ENCODE peak calls at places on chromosomes 12 and 14, in nine cellular contexts. One of them, this sample, is unnamed. For H3K9me3, the result is how much of the 10 kb centered on the place peaks cover.

GRCh38 chr14:23137221-23138172 is 18.4 kb upstream of the CEBPE start:
- DNase-seq in effector memory CD4-positive, alpha-beta T cell: no peak
- DNase-seq in right atrium auricular region: no peak
- DNase-seq in mucosa of descending colon: no peak
- DNase-seq in upper lobe of right lung: no peak
- DNase-seq in prostate gland: peak
- DNase-seq in CD8-positive, alpha-beta memory T cell: no peak
- DNase-seq in endothelial cell of umbilical vein: no peak
- DNase-seq in fibroblast of lung: no peak
- DNase-seq in this sample: no peak

GRCh38 chr12:22396253-22396652 is 61.7 kb upstream of the ST8SIA1 start:
- DNase-seq in endothelial cell of umbilical vein: no peak
- DNase-seq in fibroblast of lung: no peak
- DNase-seq in CD8-positive, alpha-beta memory T cell: no peak
- DNase-seq in upper lobe of right lung: no peak
- DNase-seq in mucosa of descending colon: no peak
- DNase-seq in prostate gland: no peak
- DNase-seq in effector memory CD4-positive, alpha-beta T cell: peak
- DNase-seq in right atrium auricular region: no peak
- DNase-seq in this sample: no peak

GRCh38 chr14:30559638-30560071 is 697 bp downstream of the G2E3 start:
- DNase-seq in effector memory CD4-positive, alpha-beta T cell: no peak
- DNase-seq in fibroblast of lung: peak
- DNase-seq in right atrium auricular region: no peak
- DNase-seq in prostate gland: no peak
- DNase-seq in mucosa of descending colon: no peak
- DNase-seq in endothelial cell of umbilical vein: peak
- DNase-seq in upper lobe of right lung: no peak
- DNase-seq in CD8-positive, alpha-beta memory T cell: no peak
- DNase-seq in this sample: no peak

GRCh38 chr12:47964102-47964723 is 817 bp downstream of the TMEM106C start:
- DNase-seq in upper lobe of right lung: no peak
- DNase-seq in right atrium auricular region: peak
- DNase-seq in CD8-positive, alpha-beta memory T cell: no peak
- DNase-seq in mucosa of descending colon: peak
- DNase-seq in endothelial cell of umbilical vein: peak
- DNase-seq in effector memory CD4-positive, alpha-beta T cell: no peak
- DNase-seq in fibroblast of lung: no peak
- DNase-seq in prostate gland: peak
- DNase-seq in this sample: peak

GRCh38 chr12:89863968-89864367 is 155.3 kb upstream of the ATP2B1 start:
- DNase-seq in right atrium auricular region: no peak
- DNase-seq in prostate gland: no peak
- DNase-seq in CD8-positive, alpha-beta memory T cell: no peak
- DNase-seq in endothelial cell of umbilical vein: peak
- DNase-seq in upper lobe of right lung: no peak
- DNase-seq in fibroblast of lung: no peak
- DNase-seq in mucosa of descending colon: no peak
- DNase-seq in effector memory CD4-positive, alpha-beta T cell: no peak
- DNase-seq in this sample: no peak

GRCh38 chr14:65334765-65335411 is 77.6 kb upstream of the FUT8 start:
- DNase-seq in CD8-positive, alpha-beta memory T cell: no peak
- DNase-seq in prostate gland: no peak
- DNase-seq in upper lobe of right lung: no peak
- DNase-seq in right atrium auricular region: no peak
- DNase-seq in endothelial cell of umbilical vein: no peak
- DNase-seq in mucosa of descending colon: no peak
- DNase-seq in fibroblast of lung: no peak
- DNase-seq in effector memory CD4-positive, alpha-beta T cell: no peak
- DNase-seq in this sample: peak

GRCh38 chr12:459430-460258 is at the start of gene B4GALNT3:
- DNase-seq in prostate gland: peak
- DNase-seq in CD8-positive, alpha-beta memory T cell: peak
- DNase-seq in fibroblast of lung: no peak
- DNase-seq in endothelial cell of umbilical vein: no peak
- DNase-seq in right atrium auricular region: peak
- DNase-seq in upper lobe of right lung: peak
- DNase-seq in effector memory CD4-positive, alpha-beta T cell: peak
- DNase-seq in mucosa of descending colon: peak
- DNase-seq in this sample: peak

GRCh38 chr12:124010687-124011086 is 37.7 kb downstream of the ZNF664 start:
- DNase-seq in endothelial cell of umbilical vein: no peak
- DNase-seq in right atrium auricular region: no peak
- DNase-seq in CD8-positive, alpha-beta memory T cell: no peak
- DNase-seq in upper lobe of right lung: no peak
- DNase-seq in effector memory CD4-positive, alpha-beta T cell: no peak
- DNase-seq in prostate gland: no peak
- DNase-seq in mucosa of descending colon: no peak
- DNase-seq in fibroblast of lung: no peak
- DNase-seq in this sample: no peak

GRCh38 chr12:130956009-130956408 is 2.3 kb downstream of the ADGRD1 start:
- DNase-seq in mucosa of descending colon: no peak
- DNase-seq in fibroblast of lung: no peak
- DNase-seq in endothelial cell of umbilical vein: no peak
- DNase-seq in effector memory CD4-positive, alpha-beta T cell: no peak
- DNase-seq in prostate gland: no peak
- DNase-seq in upper lobe of right lung: no peak
- DNase-seq in right atrium auricular region: no peak
- DNase-seq in CD8-positive, alpha-beta memory T cell: no peak
- DNase-seq in this sample: no peak

GRCh38 chr14:31843361-31844091 is 233.6 kb upstream of the ARHGAP5 start:
- DNase-seq in upper lobe of right lung: no peak
- DNase-seq in prostate gland: no peak
- DNase-seq in mucosa of descending colon: no peak
- DNase-seq in right atrium auricular region: no peak
- DNase-seq in CD8-positive, alpha-beta memory T cell: no peak
- DNase-seq in endothelial cell of umbilical vein: peak
- DNase-seq in effector memory CD4-positive, alpha-beta T cell: no peak
- DNase-seq in fibroblast of lung: no peak
- DNase-seq in this sample: peak

GRCh38 chr14:22613091-22613695 is 15.1 kb downstream of the ABHD4 start:
- DNase-seq in endothelial cell of umbilical vein: peak
- DNase-seq in right atrium auricular region: no peak
- DNase-seq in upper lobe of right lung: no peak
- DNase-seq in effector memory CD4-positive, alpha-beta T cell: no peak
- DNase-seq in fibroblast of lung: no peak
- DNase-seq in CD8-positive, alpha-beta memory T cell: no peak
- DNase-seq in mucosa of descending colon: no peak
- DNase-seq in prostate gland: no peak
- DNase-seq in this sample: peak

GRCh38 chr12:55983229-55983849 is 9.5 kb downstream of the RAB5B start:
- DNase-seq in mucosa of descending colon: no peak
- DNase-seq in effector memory CD4-positive, alpha-beta T cell: no peak
- DNase-seq in right atrium auricular region: no peak
- DNase-seq in fibroblast of lung: no peak
- DNase-seq in endothelial cell of umbilical vein: no peak
- DNase-seq in upper lobe of right lung: no peak
- DNase-seq in prostate gland: no peak
- DNase-seq in CD8-positive, alpha-beta memory T cell: no peak
- DNase-seq in this sample: no peak

GRCh38 chr12:60194682-60195081 is 598.9 kb downstream of the SLC16A7 start:
- DNase-seq in fibroblast of lung: peak
- DNase-seq in right atrium auricular region: no peak
- DNase-seq in mucosa of descending colon: no peak
- DNase-seq in effector memory CD4-positive, alpha-beta T cell: no peak
- DNase-seq in CD8-positive, alpha-beta memory T cell: no peak
- DNase-seq in endothelial cell of umbilical vein: peak
- DNase-seq in prostate gland: no peak
- DNase-seq in upper lobe of right lung: no peak
- DNase-seq in this sample: no peak

GRCh38 chr12:9761407-9761736 is 671 bp upstream of the CD69 start:
- DNase-seq in fibroblast of lung: no peak
- DNase-seq in prostate gland: no peak
- DNase-seq in mucosa of descending colon: no peak
- DNase-seq in right atrium auricular region: no peak
- DNase-seq in effector memory CD4-positive, alpha-beta T cell: no peak
- DNase-seq in endothelial cell of umbilical vein: no peak
- DNase-seq in upper lobe of right lung: no peak
- DNase-seq in CD8-positive, alpha-beta memory T cell: no peak
- DNase-seq in this sample: no peak

GRCh38 chr12:91608562-91608961 is 425.9 kb upstream of the DCN start:
- DNase-seq in mucosa of descending colon: no peak
- DNase-seq in prostate gland: no peak
- DNase-seq in endothelial cell of umbilical vein: no peak
- DNase-seq in fibroblast of lung: no peak
- DNase-seq in upper lobe of right lung: no peak
- DNase-seq in right atrium auricular region: no peak
- DNase-seq in effector memory CD4-positive, alpha-beta T cell: no peak
- DNase-seq in CD8-positive, alpha-beta memory T cell: no peak
- DNase-seq in this sample: no peak

GRCh38 chr12:93245543-93245942 is 132.2 kb upstream of the NUDT4 start:
- DNase-seq in effector memory CD4-positive, alpha-beta T cell: no peak
- DNase-seq in right atrium auricular region: no peak
- DNase-seq in fibroblast of lung: no peak
- DNase-seq in endothelial cell of umbilical vein: no peak
- DNase-seq in prostate gland: no peak
- DNase-seq in CD8-positive, alpha-beta memory T cell: peak
- DNase-seq in mucosa of descending colon: no peak
- DNase-seq in upper lobe of right lung: no peak
- DNase-seq in this sample: no peak

GRCh38 chr12:84913151-84913550 is 552 bp upstream of the SLC6A15 start:
- DNase-seq in CD8-positive, alpha-beta memory T cell: no peak
- DNase-seq in mucosa of descending colon: no peak
- DNase-seq in endothelial cell of umbilical vein: no peak
- DNase-seq in effector memory CD4-positive, alpha-beta T cell: no peak
- DNase-seq in right atrium auricular region: no peak
- DNase-seq in fibroblast of lung: peak
- DNase-seq in prostate gland: no peak
- DNase-seq in upper lobe of right lung: no peak
- DNase-seq in this sample: no peak

GRCh38 chr12:58931518-58931917 is 11.2 kb upstream of the LRIG3 start:
- DNase-seq in right atrium auricular region: no peak
- DNase-seq in upper lobe of right lung: no peak
- DNase-seq in fibroblast of lung: no peak
- DNase-seq in prostate gland: no peak
- DNase-seq in mucosa of descending colon: no peak
- DNase-seq in endothelial cell of umbilical vein: no peak
- DNase-seq in CD8-positive, alpha-beta memory T cell: no peak
- DNase-seq in effector memory CD4-positive, alpha-beta T cell: no peak
- DNase-seq in this sample: no peak

GRCh38 chr12:30996752-30997151 is 70.2 kb downstream of the TSPAN11 start:
- DNase-seq in prostate gland: no peak
- DNase-seq in endothelial cell of umbilical vein: no peak
- DNase-seq in CD8-positive, alpha-beta memory T cell: no peak
- DNase-seq in upper lobe of right lung: no peak
- DNase-seq in mucosa of descending colon: no peak
- DNase-seq in right atrium auricular region: no peak
- DNase-seq in fibroblast of lung: peak
- DNase-seq in effector memory CD4-positive, alpha-beta T cell: no peak
- DNase-seq in this sample: no peak

GRCh38 chr12:34604631-34605509 is 582.6 kb downstream of the ALG10 start:
- DNase-seq in CD8-positive, alpha-beta memory T cell: no peak
- DNase-seq in upper lobe of right lung: peak
- DNase-seq in prostate gland: no peak
- DNase-seq in mucosa of descending colon: peak
- DNase-seq in endothelial cell of umbilical vein: no peak
- DNase-seq in fibroblast of lung: no peak
- DNase-seq in right atrium auricular region: no peak
- DNase-seq in effector memory CD4-positive, alpha-beta T cell: no peak
- DNase-seq in this sample: no peak
- H3K9me3 ChIP-seq in CD8-positive, alpha-beta memory T cell: under half
- H3K9me3 ChIP-seq in upper lobe of right lung: under half
- H3K9me3 ChIP-seq in prostate gland: under half
- H3K9me3 ChIP-seq in mucosa of descending colon: half or more
- H3K9me3 ChIP-seq in endothelial cell of umbilical vein: under half
- H3K9me3 ChIP-seq in fibroblast of lung: under half
- H3K9me3 ChIP-seq in right atrium auricular region: under half
- H3K9me3 ChIP-seq in effector memory CD4-positive, alpha-beta T cell: under half
- H3K9me3 ChIP-seq in this sample: under half

GRCh38 chr12:3083241-3083921 is 6.2 kb downstream of the TSPAN9 start:
- DNase-seq in fibroblast of lung: no peak
- DNase-seq in CD8-positive, alpha-beta memory T cell: no peak
- DNase-seq in prostate gland: no peak
- DNase-seq in mucosa of descending colon: no peak
- DNase-seq in endothelial cell of umbilical vein: no peak
- DNase-seq in upper lobe of right lung: no peak
- DNase-seq in right atrium auricular region: no peak
- DNase-seq in effector memory CD4-positive, alpha-beta T cell: no peak
- DNase-seq in this sample: no peak

GRCh38 chr12:3081886-3082285 is 4.7 kb downstream of the TSPAN9 start:
- DNase-seq in mucosa of descending colon: no peak
- DNase-seq in fibroblast of lung: no peak
- DNase-seq in right atrium auricular region: no peak
- DNase-seq in endothelial cell of umbilical vein: no peak
- DNase-seq in effector memory CD4-positive, alpha-beta T cell: no peak
- DNase-seq in prostate gland: no peak
- DNase-seq in upper lobe of right lung: no peak
- DNase-seq in CD8-positive, alpha-beta memory T cell: no peak
- DNase-seq in this sample: no peak

GRCh38 chr12:3084742-3085141 is 7.6 kb downstream of the TSPAN9 start:
- DNase-seq in upper lobe of right lung: no peak
- DNase-seq in right atrium auricular region: no peak
- DNase-seq in endothelial cell of umbilical vein: no peak
- DNase-seq in effector memory CD4-positive, alpha-beta T cell: no peak
- DNase-seq in fibroblast of lung: no peak
- DNase-seq in mucosa of descending colon: no peak
- DNase-seq in CD8-positive, alpha-beta memory T cell: no peak
- DNase-seq in prostate gland: no peak
- DNase-seq in this sample: no peak

GRCh38 chr12:3085341-3086125 is 8.4 kb downstream of the TSPAN9 start:
- DNase-seq in endothelial cell of umbilical vein: no peak
- DNase-seq in prostate gland: no peak
- DNase-seq in CD8-positive, alpha-beta memory T cell: no peak
- DNase-seq in effector memory CD4-positive, alpha-beta T cell: no peak
- DNase-seq in upper lobe of right lung: no peak
- DNase-seq in mucosa of descending colon: no peak
- DNase-seq in right atrium auricular region: no peak
- DNase-seq in fibroblast of lung: no peak
- DNase-seq in this sample: no peak

GRCh38 chr12:3083949-3084348 is 6.8 kb downstream of the TSPAN9 start:
- DNase-seq in mucosa of descending colon: no peak
- DNase-seq in prostate gland: no peak
- DNase-seq in fibroblast of lung: no peak
- DNase-seq in CD8-positive, alpha-beta memory T cell: no peak
- DNase-seq in effector memory CD4-positive, alpha-beta T cell: no peak
- DNase-seq in endothelial cell of umbilical vein: peak
- DNase-seq in upper lobe of right lung: no peak
- DNase-seq in right atrium auricular region: no peak
- DNase-seq in this sample: no peak
- H3K9me3 ChIP-seq in mucosa of descending colon: under half
- H3K9me3 ChIP-seq in prostate gland: under half
- H3K9me3 ChIP-seq in fibroblast of lung: under half
- H3K9me3 ChIP-seq in CD8-positive, alpha-beta memory T cell: under half
- H3K9me3 ChIP-seq in effector memory CD4-positive, alpha-beta T cell: under half
- H3K9me3 ChIP-seq in endothelial cell of umbilical vein: under half
- H3K9me3 ChIP-seq in upper lobe of right lung: under half
- H3K9me3 ChIP-seq in right atrium auricular region: under half
- H3K9me3 ChIP-seq in this sample: under half

GRCh38 chr12:128672428-128672827 is 151.3 kb downstream of the SLC15A4 start:
- DNase-seq in endothelial cell of umbilical vein: no peak
- DNase-seq in right atrium auricular region: no peak
- DNase-seq in mucosa of descending colon: no peak
- DNase-seq in effector memory CD4-positive, alpha-beta T cell: no peak
- DNase-seq in upper lobe of right lung: no peak
- DNase-seq in CD8-positive, alpha-beta memory T cell: no peak
- DNase-seq in fibroblast of lung: no peak
- DNase-seq in prostate gland: no peak
- DNase-seq in this sample: no peak
- H3K9me3 ChIP-seq in endothelial cell of umbilical vein: under half
- H3K9me3 ChIP-seq in right atrium auricular region: under half
- H3K9me3 ChIP-seq in mucosa of descending colon: under half
- H3K9me3 ChIP-seq in effector memory CD4-positive, alpha-beta T cell: under half
- H3K9me3 ChIP-seq in upper lobe of right lung: under half
- H3K9me3 ChIP-seq in CD8-positive, alpha-beta memory T cell: under half
- H3K9me3 ChIP-seq in fibroblast of lung: under half
- H3K9me3 ChIP-seq in prostate gland: under half
- H3K9me3 ChIP-seq in this sample: under half

GRCh38 chr12:33012226-33012625 is 115.6 kb upstream of the PKP2 start:
- DNase-seq in mucosa of descending colon: no peak
- DNase-seq in upper lobe of right lung: no peak
- DNase-seq in effector memory CD4-positive, alpha-beta T cell: no peak
- DNase-seq in right atrium auricular region: no peak
- DNase-seq in prostate gland: no peak
- DNase-seq in endothelial cell of umbilical vein: no peak
- DNase-seq in fibroblast of lung: no peak
- DNase-seq in CD8-positive, alpha-beta memory T cell: no peak
- DNase-seq in this sample: no peak
- H3K9me3 ChIP-seq in mucosa of descending colon: under half
- H3K9me3 ChIP-seq in upper lobe of right lung: under half
- H3K9me3 ChIP-seq in effector memory CD4-positive, alpha-beta T cell: under half
- H3K9me3 ChIP-seq in right atrium auricular region: under half
- H3K9me3 ChIP-seq in prostate gland: under half
- H3K9me3 ChIP-seq in endothelial cell of umbilical vein: under half
- H3K9me3 ChIP-seq in fibroblast of lung: under half
- H3K9me3 ChIP-seq in CD8-positive, alpha-beta memory T cell: under half
- H3K9me3 ChIP-seq in this sample: under half

This sample was measured in colonic mucosa.